ENCODE peak calls at places on chromosome 3, in nine cellular contexts. Z is WTC11, G is A549, E is endothelial cell of umbilical vein, M is HCT116, D is HepG2, J is SK-N-SH, X is K562, N is GM12878. A is an unnamed sample.

GRCh38 chr3:54841461-54841860 is 86.4 kb downstream of the LRTM1 start:
- DNase-seq in J (no peak), Z (no peak), N (no peak), G (no peak), M (no peak), D (no peak), X (no peak), E (no peak), A (no peak)

GRCh38 chr3:117868766-117869165 is 1159.2 kb downstream of the TUSC7 start:
- DNase-seq in G (no peak), Z (no peak), D (no peak), N (no peak), X (no peak), M (no peak), J (no peak), E (no peak), A (no peak)

GRCh38 chr3:195208183-195208582 is 62.8 kb downstream of the XXYLT1 start:
- DNase-seq in J (no peak), M (no peak), D (no peak), G (no peak), X (no peak), N (peak), E (no peak), Z (no peak), A (no peak)

GRCh38 chr3:48465531-48466378 is 19.2 kb downstream of the ATRIP start:
- DNase-seq in N (no peak), M (peak), Z (peak), E (peak), D (peak), X (peak), J (peak), G (peak), A (peak)

GRCh38 chr3:127017229-127017628 is 34.3 kb downstream of the PLXNA1 start:
- DNase-seq in J (no peak), M (no peak), E (no peak), N (no peak), G (no peak), D (no peak), Z (no peak), X (no peak), A (no peak)

GRCh38 chr3:57199895-57200297 is at the start of gene HESX1:
- DNase-seq in J (no peak), D (no peak), G (no peak), E (no peak), X (peak), Z (peak), N (no peak), M (no peak), A (no peak)

GRCh38 chr3:133649486-133650068 is 12.2 kb downstream of the TOPBP1 start:
- DNase-seq in M (no peak), D (no peak), Z (no peak), G (no peak), X (no peak), J (no peak), N (no peak), E (no peak), A (no peak)

GRCh38 chr3:77885381-77885780 is 845.5 kb downstream of the ROBO2 start:
- DNase-seq in Z (no peak), X (no peak), E (no peak), N (no peak), D (no peak), G (no peak), J (no peak), M (no peak), A (no peak)

GRCh38 chr3:59451041-59451763 is 401.4 kb upstream of the CFAP20DC start:
- DNase-seq in G (no peak), E (no peak), D (no peak), M (no peak), J (no peak), X (no peak), Z (no peak), N (peak), A (no peak)

GRCh38 chr3:130374033-130374432 is 28.6 kb downstream of the COL6A5 start:
- DNase-seq in J (no peak), X (no peak), G (no peak), E (no peak), Z (no peak), N (no peak), D (no peak), M (no peak), A (no peak)

GRCh38 chr3:139292192-139292591 is 51.6 kb upstream of the MRPS22 start:
- DNase-seq in N (no peak), J (no peak), Z (no peak), G (no peak), M (no peak), E (no peak), X (no peak), D (no peak), A (no peak)

GRCh38 chr3:159443266-159443665 is 545.4 kb upstream of the IL12A start:
- DNase-seq in E (no peak), D (no peak), J (no peak), N (no peak), Z (no peak), G (no peak), M (no peak), X (no peak), A (no peak)

GRCh38 chr3:51585197-51585596 is 46.7 kb downstream of the RAD54L2 start:
- DNase-seq in D (no peak), G (no peak), N (no peak), X (no peak), J (peak), E (no peak), Z (no peak), M (no peak), A (no peak)

GRCh38 chr3:100402150-100402706 is 889 bp downstream of the LNP1 start:
- DNase-seq in G (peak), N (no peak), E (peak), X (no peak), Z (no peak), J (peak), D (no peak), M (no peak), A (peak)

GRCh38 chr3:108190346-108190745 is 31.9 kb downstream of the IFT57 start:
- DNase-seq in X (no peak), M (no peak), G (no peak), E (peak), Z (no peak), J (no peak), N (no peak), D (no peak), A (no peak)

GRCh38 chr3:190225186-190225692 is 97.0 kb downstream of the CLDN1 start:
- DNase-seq in Z (no peak), E (peak), G (peak), X (no peak), N (no peak), M (peak), D (peak), J (peak), A (peak)

GRCh38 chr3:136343446-136343845 is 93.3 kb downstream of the PCCB start:
- DNase-seq in E (no peak), Z (no peak), M (no peak), N (no peak), G (peak), X (no peak), J (no peak), D (no peak), A (no peak)

GRCh38 chr3:159260049-159260662 is 458.3 kb downstream of the MFSD1 start:
- DNase-seq in J (peak), G (peak), D (peak), Z (peak), E (peak), M (peak), N (no peak), X (peak), A (peak)

GRCh38 chr3:86937306-86937791 is 53.6 kb downstream of the VGLL3 start:
- DNase-seq in G (no peak), D (no peak), N (no peak), Z (no peak), E (no peak), M (no peak), J (no peak), X (no peak), A (no peak)

GRCh38 chr3:189349772-189350171 is 178.0 kb downstream of the TPRG1 start:
- DNase-seq in D (no peak), J (no peak), X (no peak), N (no peak), E (no peak), M (no peak), Z (no peak), G (no peak), A (no peak)

GRCh38 chr3:148074916-148075315 is 622.8 kb upstream of the AGTR1 start:
- DNase-seq in Z (no peak), J (peak), N (no peak), M (no peak), G (no peak), X (no peak), E (no peak), D (no peak), A (no peak)

GRCh38 chr3:66255865-66256264 is 35.1 kb downstream of the SLC25A26 start:
- DNase-seq in D (no peak), Z (no peak), N (no peak), E (no peak), J (no peak), M (no peak), X (no peak), G (no peak), A (no peak)

GRCh38 chr3:139295040-139295439 is 48.8 kb upstream of the MRPS22 start:
- DNase-seq in G (no peak), M (no peak), Z (no peak), X (no peak), D (no peak), J (no peak), N (no peak), E (no peak), A (no peak)

GRCh38 chr3:4888913-4889846 is 90.1 kb upstream of the BHLHE40 start:
- DNase-seq in X (no peak), M (no peak), D (no peak), J (peak), E (no peak), G (no peak), N (peak), Z (no peak), A (peak)

GRCh38 chr3:159593927-159594605 is 394.6 kb upstream of the IL12A start:
- DNase-seq in G (no peak), N (no peak), J (peak), X (no peak), E (peak), M (no peak), D (no peak), Z (no peak), A (no peak)

GRCh38 chr3:36993326-36994283 is at the start of gene MLH1:
- DNase-seq in G (peak), E (peak), X (peak), Z (peak), N (peak), J (peak), M (peak), D (peak), A (peak)

GRCh38 chr3:129352045-129352444 is 73.4 kb downstream of the HMCES start:
- DNase-seq in E (no peak), G (no peak), M (no peak), Z (peak), J (no peak), X (no peak), D (no peak), N (no peak), A (no peak)

GRCh38 chr3:129349791-129350190 is 71.1 kb downstream of the HMCES start:
- DNase-seq in N (no peak), J (no peak), M (no peak), D (no peak), G (no peak), Z (no peak), X (no peak), E (no peak), A (no peak)

GRCh38 chr3:129356756-129357425 is 71.5 kb downstream of the EFCAB12 start:
- DNase-seq in D (no peak), J (no peak), M (no peak), Z (no peak), N (no peak), X (no peak), G (no peak), E (no peak), A (no peak)

GRCh38 chr3:129353589-129353941 is 74.9 kb downstream of the EFCAB12 start:
- DNase-seq in M (no peak), Z (no peak), X (no peak), N (no peak), J (no peak), E (no peak), D (no peak), G (no peak), A (no peak)

DNA sequence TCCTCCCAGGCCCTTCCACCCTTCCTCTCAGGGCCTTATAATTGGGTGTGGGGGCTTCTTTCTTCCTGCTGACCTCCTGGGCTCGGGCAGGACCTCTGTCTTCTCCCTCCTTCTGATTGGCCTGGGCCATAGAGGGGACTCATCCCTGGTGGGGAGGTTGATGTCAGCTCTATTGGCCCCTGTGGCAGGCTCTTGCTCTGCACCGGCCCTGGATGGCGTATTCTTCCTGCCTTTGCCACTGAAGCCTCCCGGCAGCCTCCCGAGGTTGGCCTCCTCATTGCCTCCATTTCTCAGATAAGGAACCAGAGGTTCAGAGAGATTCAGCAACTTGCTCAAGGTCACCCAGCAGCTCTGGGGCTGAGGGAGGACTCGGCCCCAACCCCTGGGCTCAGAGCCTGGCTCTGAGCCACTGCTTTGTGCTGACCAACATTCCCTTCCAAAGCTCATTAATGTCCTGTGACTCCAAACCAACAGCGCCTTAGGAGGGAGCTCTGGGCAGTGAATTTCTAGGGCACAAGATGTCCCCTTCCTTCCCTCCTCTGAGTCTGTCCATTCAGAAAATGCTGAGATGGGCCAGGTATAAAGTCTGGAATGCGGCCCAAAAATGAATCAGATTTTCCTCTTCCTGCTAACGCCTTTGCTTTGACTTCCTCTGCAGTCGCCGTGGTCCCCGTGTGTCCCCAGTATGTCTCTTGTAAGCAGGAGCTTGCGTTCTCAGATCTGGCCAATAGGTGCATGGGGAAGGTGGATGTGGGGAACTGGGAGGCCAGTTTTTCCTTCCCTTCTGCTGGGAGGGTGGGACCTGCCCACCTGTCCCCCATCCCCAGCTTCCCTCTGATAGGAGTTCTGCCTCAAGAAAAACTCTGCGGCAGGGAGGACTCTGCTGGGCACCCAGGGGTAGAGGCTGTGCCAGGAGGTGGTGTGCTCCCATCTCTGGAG is 74.2 kb downstream of the HMCES start:
- DNase-seq in J (no peak), M (no peak), D (no peak), N (no peak), X (no peak), E (peak), G (no peak), Z (no peak), A (no peak)
- TF ChIP-seq MAX in J (no peak), M (no peak), D (no peak), N (no peak), X (no peak), E (no peak), G (no peak), Z (no peak), A (no peak)

DNA sequence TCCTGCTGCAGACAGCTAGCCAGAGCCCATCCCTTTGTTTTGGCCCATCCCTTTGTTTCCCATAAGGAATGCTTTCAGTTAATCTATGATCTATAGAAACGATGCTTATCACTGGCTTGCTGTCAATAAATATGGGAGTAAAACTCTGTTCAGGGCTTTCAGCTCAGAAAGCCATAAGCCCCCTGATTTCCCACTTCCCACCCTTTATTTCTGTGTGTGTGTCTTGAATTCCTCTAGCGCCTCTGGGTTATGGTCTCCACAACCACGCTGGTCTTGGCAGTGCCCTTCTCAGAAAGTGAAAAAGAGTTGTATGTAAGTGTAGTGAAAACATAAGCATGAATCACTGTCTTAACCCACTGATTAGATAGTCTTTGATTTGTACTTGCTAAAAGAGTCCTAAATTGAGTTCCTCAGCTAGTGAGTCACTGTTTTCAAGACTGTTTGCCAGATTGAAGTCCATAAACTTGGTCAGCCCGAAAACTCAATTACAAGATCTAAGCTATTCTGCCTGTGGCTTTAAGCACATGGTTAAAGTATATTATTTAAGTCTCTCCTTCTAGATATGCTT is 18.9 kb upstream of the CCR2 start:
- DNase-seq in G (no peak), D (no peak), M (no peak), J (no peak), X (no peak), Z (no peak), N (no peak), E (no peak), A (no peak)
- TF ChIP-seq MAX in G (no peak), D (no peak), M (no peak), J (no peak), X (no peak), Z (no peak), N (no peak), E (no peak), A (no peak)

GRCh38 chr3:168534761-168535160 is 439.0 kb upstream of the GOLIM4 start:
- DNase-seq in J (no peak), D (no peak), M (no peak), N (no peak), X (no peak), G (no peak), E (no peak), Z (peak), A (no peak)

GRCh38 chr3:168540726-168541125 is 445.0 kb upstream of the GOLIM4 start:
- DNase-seq in D (no peak), Z (no peak), M (no peak), N (no peak), E (no peak), G (no peak), X (no peak), J (no peak), A (no peak)

GRCh38 chr3:168544097-168544957 is 448.6 kb upstream of the GOLIM4 start:
- DNase-seq in J (no peak), D (no peak), X (no peak), G (no peak), E (no peak), Z (no peak), M (peak), N (no peak), A (no peak)

GRCh38 chr3:168545591-168545990 is 449.9 kb upstream of the GOLIM4 start:
- DNase-seq in D (no peak), M (no peak), E (no peak), X (no peak), Z (no peak), J (no peak), G (no peak), N (no peak), A (no peak)

DNA sequence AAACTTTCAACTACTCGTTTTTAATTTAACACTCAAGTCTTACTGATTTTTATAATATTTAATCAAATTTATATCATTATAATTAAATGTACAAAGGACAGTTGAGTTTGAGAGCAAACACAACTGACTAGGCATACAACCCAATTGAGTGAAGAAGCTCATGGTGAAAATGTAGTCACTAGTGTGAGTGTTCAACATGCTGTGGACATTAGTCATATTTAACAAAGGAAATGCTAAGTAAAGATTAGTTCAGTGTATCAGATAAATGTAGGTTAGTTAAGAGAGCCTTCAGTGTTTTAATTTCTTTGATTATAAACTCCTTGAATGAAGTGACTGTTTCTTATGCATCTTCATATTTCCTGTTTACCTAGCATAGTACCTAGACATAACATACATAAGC is 444.2 kb upstream of the GOLIM4 start:
- DNase-seq in G (no peak), E (no peak), M (no peak), N (no peak), Z (no peak), J (no peak), D (no peak), X (no peak), A (no peak)
- TF ChIP-seq MAX in G (no peak), E (no peak), M (no peak), N (no peak), Z (no peak), J (no peak), D (no peak), X (no peak), A (no peak)

GRCh38 chr3:64909011-64909410 is 221.2 kb upstream of the ADAMTS9 start:
- DNase-seq in D (no peak), G (no peak), E (peak), Z (no peak), X (no peak), N (no peak), M (no peak), J (no peak), A (no peak)
- TF ChIP-seq MAX in D (no peak), G (no peak), E (no peak), Z (no peak), X (no peak), N (no peak), M (no peak), J (no peak), A (no peak)

GRCh38 chr3:152200476-152201422 is 68.0 kb upstream of the MBNL1 start:
- DNase-seq in Z (no peak), G (no peak), J (no peak), D (no peak), M (no peak), E (peak), N (no peak), X (no peak), A (peak)

GRCh38 chr3:152205097-152205593 is 63.6 kb upstream of the MBNL1 start:
- DNase-seq in D (no peak), Z (no peak), M (no peak), X (no peak), G (no peak), J (no peak), N (no peak), E (no peak), A (peak)

GRCh38 chr3:152203677-152204076 is 65.1 kb upstream of the MBNL1 start:
- DNase-seq in G (no peak), N (no peak), J (no peak), Z (no peak), D (no peak), E (no peak), X (no peak), M (no peak), A (peak)

GRCh38 chr3:152204218-152204617 is 64.5 kb upstream of the MBNL1 start:
- DNase-seq in X (no peak), J (no peak), Z (no peak), N (no peak), M (no peak), D (no peak), E (no peak), G (no peak), A (peak)

GRCh38 chr3:152202976-152203626 is 65.6 kb upstream of the MBNL1 start:
- DNase-seq in E (no peak), Z (no peak), J (no peak), M (no peak), N (no peak), G (peak), X (peak), D (no peak), A (peak)
- TF ChIP-seq MAX in E (no peak), Z (no peak), J (no peak), M (no peak), N (no peak), G (no peak), X (no peak), D (no peak), A (no peak)

GRCh38 chr3:53570709-53571108 is 76.3 kb downstream of the CACNA1D start:
- DNase-seq in M (peak), N (no peak), Z (no peak), D (no peak), E (no peak), X (no peak), J (no peak), G (peak), A (no peak)
- TF ChIP-seq MAX in M (peak), N (no peak), Z (no peak), D (no peak), E (no peak), X (no peak), J (no peak), G (no peak), A (no peak)

DNA sequence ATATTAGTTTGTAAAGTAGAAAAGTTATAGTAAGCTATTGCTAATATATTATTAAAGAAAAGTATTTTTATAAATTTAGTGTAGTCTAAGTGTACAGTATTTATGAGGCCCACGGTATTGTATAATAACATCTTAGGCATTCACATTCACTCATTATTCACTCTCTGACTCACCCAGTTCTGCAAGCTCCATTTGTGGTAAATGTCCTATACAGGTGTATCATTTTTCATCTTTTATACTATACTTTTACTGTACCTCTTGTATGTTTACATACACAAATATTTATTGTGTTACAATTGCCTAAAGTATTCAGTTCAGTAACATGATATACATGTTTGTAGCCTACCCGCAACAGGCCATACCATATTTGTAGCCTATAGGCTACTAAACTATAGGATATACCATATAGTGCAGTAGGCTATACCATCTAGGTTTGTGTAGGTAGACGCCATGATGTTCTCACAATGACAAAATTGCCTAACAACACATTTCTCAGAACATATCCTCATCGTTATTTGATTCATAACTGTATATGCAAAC is 246.8 kb upstream of the ALCAM start:
- DNase-seq in J (no peak), Z (no peak), G (no peak), N (no peak), X (no peak), E (no peak), D (no peak), M (no peak), A (no peak)
- TF ChIP-seq MAX in J (no peak), Z (no peak), G (no peak), N (no peak), X (no peak), E (no peak), D (no peak), M (no peak), A (no peak)